ENCODE peak calls at places on chromosomes 12 and 14, in four cellular contexts. I is HepG2, D is GM12878, K is K562. O is an unnamed sample.

GRCh38 chr12:9706081-9706685 is 26.7 kb downstream of the CLECL1 start:
- DNase-seq in D (no peak), I (no peak), K (no peak), O (no peak)

GRCh38 chr12:124352839-124353238 is 57.9 kb downstream of the RFLNA start:
- DNase-seq in I (peak), K (peak), D (no peak), O (no peak)

GRCh38 chr14:91280129-91280528 is 35.6 kb upstream of the GPR68 start:
- DNase-seq in I (no peak), K (no peak), D (no peak), O (no peak)

GRCh38 chr12:31004666-31005065 is 69.0 kb upstream of the DDX11 start:
- DNase-seq in D (no peak), I (no peak), K (no peak), O (no peak)

GRCh38 chr12:26001530-26001929 is 43.0 kb downstream of the RASSF8 start:
- DNase-seq in I (no peak), D (no peak), K (no peak), O (no peak)

GRCh38 chr12:65741662-65742480 is 82.4 kb upstream of the HMGA2 start:
- DNase-seq in D (no peak), I (peak), K (peak), O (peak)

GRCh38 chr14:100641274-100641860 is 54.1 kb upstream of the BEGAIN start:
- DNase-seq in I (no peak), D (no peak), K (no peak), O (no peak)

GRCh38 chr12:56839489-56840442 is 76.6 kb downstream of the HSD17B6 start:
- DNase-seq in I (peak), K (peak), D (peak), O (peak)

GRCh38 chr14:75254381-75254821 is 24.2 kb upstream of the FOS start:
- DNase-seq in D (no peak), I (no peak), K (no peak), O (no peak)
- TF ChIP-seq REST in D (no peak), I (no peak), K (no peak), O (no peak)

GRCh38 chr14:51614707-51615106 is 37.0 kb upstream of the FRMD6 start:
- DNase-seq in K (no peak), D (no peak), I (no peak), O (no peak)

GRCh38 chr14:51610766-51611165 is 40.9 kb upstream of the FRMD6 start:
- DNase-seq in D (no peak), I (no peak), K (no peak), O (no peak)

GRCh38 chr14:51612449-51612848 is 39.3 kb upstream of the FRMD6 start:
- DNase-seq in K (no peak), I (no peak), D (no peak), O (no peak)

GRCh38 chr14:51616256-51616655 is 35.5 kb upstream of the FRMD6 start:
- DNase-seq in I (no peak), K (no peak), D (no peak), O (no peak)

DNA sequence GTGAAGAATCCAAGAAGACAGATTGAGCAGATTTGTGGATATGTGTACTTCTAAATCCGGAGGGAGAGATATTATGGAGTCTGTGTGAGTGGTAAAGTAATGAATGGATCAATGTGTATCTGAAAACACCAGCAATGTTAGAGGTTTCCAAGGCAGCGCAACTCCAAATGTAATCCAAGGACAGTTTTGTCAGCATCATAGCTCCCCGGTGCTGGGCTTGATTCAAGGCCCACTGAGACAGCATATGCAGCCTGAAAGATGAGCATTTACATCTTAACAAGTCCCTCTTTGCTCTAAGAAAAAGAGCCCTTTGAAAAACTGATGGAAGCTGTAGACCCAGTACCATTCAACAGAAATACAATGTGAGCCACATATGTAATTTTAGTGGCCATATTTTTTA is 38.3 kb upstream of the FRMD6 start:
- DNase-seq in D (no peak), K (no peak), I (no peak), O (no peak)
- TF ChIP-seq KDM1A in D (no peak), K (no peak), I (no peak), O (no peak)

GRCh38 chr14:36748814-36749213 is 87.2 kb downstream of the PAX9 start:
- DNase-seq in D (no peak), K (no peak), I (no peak), O (no peak)
- H3K4me3 ChIP-seq in D (no peak), K (no peak), I (no peak), O (no peak)

DNA sequence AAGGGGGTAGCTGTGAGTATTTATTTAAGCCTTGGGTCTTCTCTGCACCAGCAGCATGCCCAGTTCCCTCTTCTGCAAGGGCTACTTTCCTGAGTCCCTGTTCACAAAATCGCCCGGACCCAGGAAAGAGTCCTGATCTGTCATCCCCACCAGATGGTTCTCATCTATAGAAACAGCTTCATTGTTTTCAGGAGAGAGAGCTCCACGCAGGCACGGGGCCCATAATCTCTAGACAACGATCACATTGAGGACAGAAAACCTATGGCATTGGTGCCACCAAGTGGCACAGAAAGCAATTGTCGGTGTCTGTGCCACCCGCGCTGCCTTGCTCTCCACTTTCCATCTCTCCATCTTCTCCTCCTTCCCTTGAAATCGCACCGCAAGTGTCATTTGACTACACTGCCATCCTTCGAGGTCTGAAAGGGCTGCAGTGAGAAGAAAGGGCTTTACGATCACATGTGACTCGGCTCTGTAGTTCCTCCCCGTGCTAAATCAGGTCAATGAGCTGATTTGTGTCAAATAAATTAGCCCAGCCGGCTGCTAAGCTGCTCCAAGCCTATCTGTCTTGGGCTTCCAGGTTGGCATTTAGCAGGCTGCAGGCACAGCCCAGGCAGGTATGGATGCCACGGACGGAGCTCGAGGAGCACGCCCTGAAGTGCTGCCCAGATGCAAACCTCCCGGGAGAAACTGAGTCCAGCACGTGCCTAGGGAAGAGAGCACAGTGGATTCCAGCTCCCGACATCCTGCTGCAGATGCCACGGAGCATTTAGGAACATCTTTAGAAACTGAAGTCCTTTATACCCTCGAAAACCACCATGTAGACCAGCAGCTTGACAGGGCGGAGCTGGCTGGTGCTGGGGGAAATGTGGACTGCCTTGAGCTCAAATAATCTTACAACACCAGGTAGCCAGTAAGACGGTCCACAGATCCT is 28.8 kb downstream of the SPRING1 start:
- DNase-seq in D (no peak), K (no peak), I (peak), O (peak)
- TF ChIP-seq REST in D (no peak), K (no peak), I (no peak), O (no peak)

O was measured in A549.